ENCODE peak calls at places on chromosomes 7 and 10, in nine cellular contexts. U is NCI-H510A treated with DMSO at 0.1 percent for 48 hours; Z is brain pericyte; H is type B pancreatic cell; Y is neuronal stem cell; D is stimulated activated CD4-positive, alpha-beta T cell treated with anti-CD3 and anti-CD28 coated beads, Interleukin-12 subunit alpha, Interleukin-12 subunit beta, amount 100 ng/mL, for 4 hours; O is activated CD8-positive, alpha-beta T cell treated with anti-CD3 and anti-CD28 coated beads for 36 hours; B is memory B cell; C is fibroblast of pulmonary artery. M is an unnamed sample.

GRCh38 chr10:68435803-68436202 is 28.7 kb upstream of the RUFY2 start:
- DNase-seq in U (no peak), Z (no peak), H (no peak), Y (no peak), D (no peak), O (no peak), B (no peak), C (no peak), M (no peak)

GRCh38 chr10:67612156-67612555 is 83.8 kb downstream of the CTNNA3 start:
- DNase-seq in U (no peak), Z (no peak), H (no peak), Y (no peak), D (no peak), O (no peak), B (no peak), C (no peak), M (no peak)

GRCh38 chr7:2934211-2934731 is 90.2 kb upstream of the GNA12 start:
- DNase-seq in U (no peak), Z (no peak), H (no peak), Y (no peak), D (peak; percentile 20), O (peak; percentile 54), B (no peak), C (peak; percentile 80), M (no peak)

GRCh38 chr10:49379596-49380410 is 16.1 kb downstream of the DRGX start:
- DNase-seq in U (no peak), Z (no peak), H (no peak), Y (no peak), D (no peak), O (no peak), B (no peak), C (no peak), M (no peak)

GRCh38 chr7:100081535-100082102 is at the start of gene ZNF3:
- DNase-seq in U (peak; percentile 87), Z (peak; percentile 97), H (peak; percentile 99), Y (peak; percentile 98), D (peak; percentile 97), O (peak; percentile 99), B (peak; percentile 97), C (peak; percentile 99), M (peak; percentile 88)

GRCh38 chr10:28090506-28090905 is 91.6 kb upstream of the ODAD2 start:
- DNase-seq in U (no peak), Z (no peak), H (no peak), Y (no peak), D (no peak), O (no peak), B (no peak), C (no peak), M (no peak)

GRCh38 chr7:157233677-157234076 is 95.0 kb downstream of the UBE3C start:
- DNase-seq in U (no peak), Z (no peak), H (no peak), Y (no peak), D (no peak), O (no peak), B (no peak), C (no peak), M (no peak)

GRCh38 chr7:6228865-6229264 is 43.6 kb downstream of the CYTH3 start:
- DNase-seq in U (no peak), Z (no peak), H (no peak), Y (no peak), D (no peak), O (no peak), B (no peak), C (peak; percentile 81), M (peak; percentile 44)

GRCh38 chr10:102770792-102771191 is 27.0 kb downstream of the WBP1L start:
- DNase-seq in U (no peak), Z (no peak), H (no peak), Y (no peak), D (no peak), O (no peak), B (no peak), C (no peak), M (no peak)

GRCh38 chr7:44970521-44971051 is 8.2 kb downstream of the MYO1G start:
- DNase-seq in U (no peak), Z (no peak), H (no peak), Y (no peak), D (no peak), O (peak; percentile 13), B (no peak), C (no peak), M (no peak)

GRCh38 chr7:36318116-36318515 is 71.5 kb upstream of the ANLN start:
- DNase-seq in U (no peak), Z (no peak), H (no peak), Y (no peak), D (no peak), O (no peak), B (no peak), C (no peak), M (no peak)

GRCh38 chr10:35340975-35341374 is 4.7 kb downstream of the CCNY start:
- DNase-seq in U (no peak), Z (no peak), H (no peak), Y (no peak), D (no peak), O (peak; percentile 39), B (no peak), C (no peak), M (no peak)

GRCh38 chr10:5942471-5942870 is 34.9 kb downstream of the IL15RA start:
- DNase-seq in U (no peak), Z (no peak), H (no peak), Y (no peak), D (no peak), O (no peak), B (no peak), C (no peak), M (no peak)

GRCh38 chr7:47418910-47419309 is 163.0 kb downstream of the TNS3 start:
- DNase-seq in U (no peak), Z (no peak), H (no peak), Y (no peak), D (no peak), O (no peak), B (no peak), C (peak; percentile 41), M (no peak)

GRCh38 chr10:97081621-97082235 is 104.0 kb downstream of the SLIT1 start:
- DNase-seq in U (no peak), Z (no peak), H (no peak), Y (peak; percentile 87), D (peak; percentile 54), O (peak; percentile 71), B (peak; percentile 66), C (peak; percentile 72), M (peak; percentile 67)

GRCh38 chr10:61285749-61286148 is 167.4 kb downstream of the TMEM26 start:
- DNase-seq in U (no peak), Z (no peak), H (no peak), Y (no peak), D (no peak), O (no peak), B (no peak), C (peak; percentile 16), M (no peak)

GRCh38 chr10:110076559-110077318 is 69.0 kb downstream of the ADD3 start:
- DNase-seq in U (no peak), Z (peak; percentile 45), H (no peak), Y (no peak), D (no peak), O (peak; percentile 41), B (no peak), C (peak; percentile 99), M (no peak)

GRCh38 chr7:95976369-95976768 is 204.0 kb downstream of the DYNC1I1 start:
- DNase-seq in U (no peak), Z (no peak), H (no peak), Y (no peak), D (no peak), O (no peak), B (no peak), C (no peak), M (no peak)

GRCh38 chr7:26365077-26365896 is 73.6 kb downstream of the SNX10 start:
- DNase-seq in U (peak; percentile 93), Z (peak; percentile 37), H (no peak), Y (peak; percentile 65), D (no peak), O (peak; percentile 59), B (peak; percentile 56), C (peak; percentile 86), M (no peak)

GRCh38 chr7:75804004-75804403 is 9.6 kb downstream of the CCL24 start:
- DNase-seq in U (no peak), Z (no peak), H (no peak), Y (no peak), D (no peak), O (no peak), B (no peak), C (no peak), M (no peak)

GRCh38 chr10:78386495-78386894 is 352.8 kb downstream of the RPS24 start:
- DNase-seq in U (no peak), Z (no peak), H (no peak), Y (no peak), D (no peak), O (no peak), B (no peak), C (no peak), M (no peak)

GRCh38 chr7:105673367-105674188 is 92.3 kb upstream of the EFCAB10 start:
- DNase-seq in U (peak; percentile 77), Z (no peak), H (no peak), Y (no peak), D (no peak), O (peak; percentile 13), B (no peak), C (no peak), M (no peak)